ENCODE peak calls at places on chromosomes 5 and 9, in ten cellular contexts. B is iPS-NIHi11; Q is NCI-H1105; T is stimulated activated naive B cell treated with anti-CD40 and anti-IgM and Interleukin-4, amounts not matched to agents 10 μg/mL and 1 μg/mL and 100 μg/mL, for 72 hours; I is frontal cortex; J is brain microvascular endothelial cell; R is effector memory CD4-positive, alpha-beta T cell; A is AG09309; D is stomach; E is NAMALWA. F is an unnamed sample.

GRCh38 chr9:76269789-76270188 is 124.4 kb downstream of the RFK start:
- DNase-seq in D (no peak), Q (no peak), E (no peak), R (no peak), A (no peak), I (no peak), T (no peak), B (no peak), J (peak), F (no peak)

GRCh38 chr9:5820425-5820824 is 12.5 kb downstream of the ERMP1 start:
- DNase-seq in E (no peak), A (no peak), D (no peak), I (no peak), J (no peak), R (no peak), T (no peak), Q (no peak), B (no peak), F (no peak)

GRCh38 chr5:60687927-60688720 is 11.8 kb downstream of the DEPDC1B start:
- DNase-seq in J (peak), Q (no peak), D (no peak), E (peak), A (no peak), I (no peak), R (no peak), T (no peak), B (peak), F (peak)

GRCh38 chr5:16656561-16657191 is 39.9 kb upstream of the RETREG1 start:
- DNase-seq in R (no peak), I (no peak), D (no peak), J (no peak), E (no peak), B (no peak), T (no peak), A (peak), Q (no peak), F (no peak)

GRCh38 chr5:134506054-134507039 is 19.1 kb upstream of the JADE2 start:
- DNase-seq in R (no peak), I (no peak), Q (no peak), D (peak), J (no peak), T (no peak), E (no peak), A (no peak), B (peak), F (peak)

GRCh38 chr5:23742701-23743100 is 235.3 kb downstream of the PRDM9 start:
- DNase-seq in R (no peak), Q (no peak), B (no peak), I (no peak), T (no peak), A (no peak), E (no peak), D (no peak), J (no peak), F (no peak)

GRCh38 chr5:12399868-12400267 is 495.6 kb upstream of the CTNND2 start:
- DNase-seq in D (no peak), J (no peak), B (no peak), E (no peak), T (no peak), R (no peak), A (no peak), Q (no peak), I (no peak), F (no peak)

GRCh38 chr9:18352716-18353115 is 121.2 kb upstream of the ADAMTSL1 start:
- DNase-seq in R (no peak), Q (no peak), J (no peak), D (no peak), B (no peak), E (no peak), I (no peak), A (no peak), T (no peak), F (no peak)

GRCh38 chr5:135326296-135327240 is 72.5 kb downstream of the MACROH2A1 start:
- DNase-seq in I (no peak), T (no peak), J (no peak), A (no peak), B (peak), Q (no peak), D (no peak), R (no peak), E (no peak), F (no peak)

GRCh38 chr5:109315245-109315644 is 94.5 kb downstream of the PJA2 start:
- DNase-seq in E (no peak), J (no peak), D (no peak), B (no peak), Q (no peak), I (no peak), R (no peak), A (no peak), T (no peak), F (no peak)

GRCh38 chr5:57176350-57176857 is 2.5 kb downstream of the GPBP1 start:
- DNase-seq in D (no peak), J (no peak), B (no peak), Q (no peak), I (no peak), A (peak), R (no peak), T (no peak), E (peak), F (no peak)

GRCh38 chr5:112186401-112186990 is 232.6 kb downstream of the EPB41L4A start:
- DNase-seq in I (no peak), E (peak), Q (no peak), T (no peak), J (peak), R (no peak), A (peak), D (no peak), B (no peak), F (no peak)

GRCh38 chr5:40198736-40199135 is 481.0 kb upstream of the PTGER4 start:
- DNase-seq in B (no peak), I (no peak), R (no peak), D (no peak), A (no peak), E (no peak), T (no peak), J (peak), Q (no peak), F (no peak)

GRCh38 chr5:179406031-179406681 is 60.9 kb upstream of the ADAMTS2 start:
- DNase-seq in I (no peak), J (peak), Q (no peak), D (no peak), E (no peak), B (no peak), A (no peak), R (no peak), T (no peak), F (no peak)

GRCh38 chr9:91903126-91903911 is 46.7 kb downstream of the ROR2 start:
- DNase-seq in A (no peak), T (no peak), J (no peak), D (no peak), I (no peak), B (no peak), R (no peak), Q (no peak), E (no peak), F (no peak)

GRCh38 chr9:13756943-13757342 is 477.5 kb upstream of the MPDZ start:
- DNase-seq in D (no peak), I (no peak), T (no peak), B (no peak), R (no peak), E (no peak), J (no peak), A (no peak), Q (no peak), F (no peak)

GRCh38 chr5:100550531-100551036 is 15.4 kb downstream of the FAM174A start:
- DNase-seq in I (no peak), T (peak), A (no peak), E (no peak), J (no peak), D (no peak), R (no peak), Q (no peak), B (no peak), F (no peak)

GRCh38 chr5:129962506-129962905 is 58.2 kb downstream of the CHSY3 start:
- DNase-seq in Q (no peak), E (no peak), D (no peak), A (no peak), J (no peak), T (no peak), B (no peak), I (no peak), R (no peak), F (no peak)

GRCh38 chr5:3122985-3123762 is 371.7 kb upstream of the IRX2 start:
- DNase-seq in Q (peak), A (no peak), D (no peak), I (no peak), E (no peak), T (no peak), R (no peak), J (no peak), B (no peak), F (no peak)

GRCh38 chr9:125513634-125514413 is 193.2 kb downstream of the MAPKAP1 start:
- DNase-seq in J (peak), D (peak), T (no peak), B (no peak), A (peak), E (no peak), R (no peak), Q (no peak), I (no peak), F (peak)

GRCh38 chr5:28156981-28157380 is 1118.6 kb upstream of the CDH9 start:
- DNase-seq in J (peak), E (no peak), I (no peak), Q (no peak), D (no peak), B (no peak), T (no peak), R (no peak), A (no peak), F (no peak)

GRCh38 chr5:124162782-124163532 is 583.5 kb downstream of the ZNF608 start:
- DNase-seq in R (no peak), T (no peak), I (peak), J (peak), A (no peak), Q (no peak), D (peak), B (no peak), E (peak), F (peak)

GRCh38 chr9:120040896-120041295 is 539.1 kb downstream of the CDK5RAP2 start:
- DNase-seq in I (no peak), A (no peak), T (no peak), B (no peak), Q (no peak), E (no peak), R (no peak), D (no peak), J (no peak), F (no peak)